ENCODE peak calls at places on chromosomes 12 and 14, in six cellular contexts. L, U, A, Q, K and B are unnamed samples.

GRCh38 chr12:45988259-45988658 is 2.1 kb downstream of the SCAF11 start:
- DNase-seq in L (no peak), U (no peak), A (no peak), Q (no peak), K (no peak), B (no peak)

GRCh38 chr12:111276189-111276588 is 92.7 kb downstream of the PHETA1 start:
- DNase-seq in L (no peak), U (no peak), A (no peak), Q (no peak), K (no peak), B (no peak)

GRCh38 chr12:18250313-18250916 is 10.9 kb upstream of the PIK3C2G start:
- DNase-seq in L (peak), U (no peak), A (peak), Q (peak), K (no peak), B (no peak)

GRCh38 chr12:57754411-57755193 is at the start of gene MARCHF9:
- DNase-seq in L (no peak), U (no peak), A (peak), Q (no peak), K (peak), B (peak)

GRCh38 chr14:22918519-22918808 is 485 bp downstream of the RBM23 start:
- DNase-seq in L (no peak), U (no peak), A (no peak), Q (no peak), K (no peak), B (peak)

GRCh38 chr12:79409562-79409961 is 281.2 kb downstream of the PAWR start:
- DNase-seq in L (no peak), U (no peak), A (no peak), Q (no peak), K (no peak), B (no peak)

GRCh38 chr14:96362071-96362964 is 823 bp downstream of the ATG2B start:
- DNase-seq in L (peak), U (no peak), A (peak), Q (peak), K (no peak), B (no peak)

GRCh38 chr12:50258167-50258551 is 25.2 kb downstream of the LIMA1 start:
- DNase-seq in L (no peak), U (peak), A (peak), Q (no peak), K (peak), B (peak)

GRCh38 chr14:105945891-105946290 is 419.5 kb downstream of the TMEM121 start:
- DNase-seq in L (no peak), U (no peak), A (peak), Q (no peak), K (no peak), B (no peak)

GRCh38 chr12:123363743-123364531 is 710 bp downstream of the SBNO1 start:
- DNase-seq in L (peak), U (no peak), A (peak), Q (no peak), K (peak), B (peak)

GRCh38 chr14:69769623-69770022 is 2.7 kb downstream of the SRSF5 start:
- DNase-seq in L (no peak), U (no peak), A (peak), Q (no peak), K (no peak), B (no peak)

GRCh38 chr12:82896979-82897378 is 210.3 kb downstream of the TMTC2 start:
- DNase-seq in L (peak), U (no peak), A (peak), Q (peak), K (no peak), B (no peak)

GRCh38 chr12:50394469-50395029 is 1.9 kb downstream of the FAM186A start:
- DNase-seq in L (no peak), U (no peak), A (no peak), Q (no peak), K (no peak), B (no peak)

GRCh38 chr14:61589691-61590521 is 105.4 kb upstream of the HIF1A start:
- DNase-seq in L (no peak), U (no peak), A (no peak), Q (no peak), K (no peak), B (no peak)

GRCh38 chr12:85782711-85783110 is 53.5 kb downstream of the RASSF9 start:
- DNase-seq in L (no peak), U (no peak), A (no peak), Q (peak), K (no peak), B (no peak)

GRCh38 chr14:92352158-92352985 is 29.4 kb downstream of the SLC24A4 start:
- DNase-seq in L (peak), U (no peak), A (no peak), Q (peak), K (no peak), B (no peak)

GRCh38 chr14:55133416-55133815 is 4.4 kb downstream of the LGALS3 start:
- DNase-seq in L (no peak), U (no peak), A (no peak), Q (peak), K (no peak), B (no peak)

GRCh38 chr14:68363841-68364711 is 428.8 kb downstream of the ZFP36L1 start:
- DNase-seq in L (no peak), U (no peak), A (peak), Q (no peak), K (peak), B (peak)

GRCh38 chr14:42884100-42884499 is 1277.4 kb downstream of the LRFN5 start:
- DNase-seq in L (no peak), U (no peak), A (no peak), Q (no peak), K (no peak), B (no peak)

GRCh38 chr12:3613641-3614180 is 122.7 kb downstream of the PRMT8 start:
- DNase-seq in L (no peak), U (no peak), A (no peak), Q (no peak), K (no peak), B (no peak)

GRCh38 chr12:108649668-108650067 is 16.0 kb upstream of the SELPLG start:
- DNase-seq in L (no peak), U (no peak), A (no peak), Q (peak), K (no peak), B (no peak)

GRCh38 chr14:95774265-95775160 is 60.6 kb upstream of the TCL1A start:
- DNase-seq in L (peak), U (peak), A (peak), Q (peak), K (no peak), B (no peak)

GRCh38 chr12:19129486-19130223 is at the start of gene PLEKHA5:
- DNase-seq in L (peak), U (peak), A (peak), Q (peak), K (peak), B (peak)

GRCh38 chr12:9590441-9590840 is 17.3 kb downstream of the KLRB1 start:
- DNase-seq in L (no peak), U (no peak), A (no peak), Q (no peak), K (no peak), B (no peak)

GRCh38 chr12:98416845-98417244 is 98.5 kb upstream of the TMPO start:
- DNase-seq in L (peak), U (no peak), A (no peak), Q (no peak), K (no peak), B (no peak)

GRCh38 chr12:2341051-2341751 is 288.4 kb downstream of the CACNA1C start:
- DNase-seq in L (no peak), U (no peak), A (no peak), Q (no peak), K (no peak), B (no peak)

GRCh38 chr12:80033457-80033856 is 65.9 kb upstream of the OTOGL start:
- DNase-seq in L (no peak), U (no peak), A (no peak), Q (no peak), K (no peak), B (no peak)

GRCh38 chr12:126772171-126772864 is 1494.7 kb upstream of the TMEM132C start:
- DNase-seq in L (peak), U (no peak), A (peak), Q (peak), K (no peak), B (no peak)

GRCh38 chr12:10849425-10849878 is at the start of gene PRR4:
- DNase-seq in L (no peak), U (no peak), A (no peak), Q (no peak), K (no peak), B (no peak)

GRCh38 chr12:627863-628805 is 35.1 kb downstream of the NINJ2 start:
- DNase-seq in L (no peak), U (no peak), A (no peak), Q (no peak), K (no peak), B (peak)

GRCh38 chr12:39442895-39443703 is at the start of gene KIF21A:
- DNase-seq in L (peak), U (peak), A (peak), Q (peak), K (peak), B (peak)
- TF ChIP-seq CTCF in L (peak), U (peak), A (peak), Q (peak), K (peak), B (peak)

GRCh38 chr12:53480425-53481107 is 18.7 kb downstream of the MAP3K12 start:
- DNase-seq in L (no peak), U (no peak), A (no peak), Q (no peak), K (peak), B (no peak)
- TF ChIP-seq POLR2A in L (no peak), U (no peak), A (no peak), Q (no peak), K (no peak), B (no peak)

GRCh38 chr12:81083906-81084513 is 6.1 kb downstream of the ACSS3 start:
- DNase-seq in L (no peak), U (no peak), A (no peak), Q (no peak), K (no peak), B (peak)
- H3K27ac ChIP-seq in L (no peak), U (no peak), A (no peak), Q (no peak), K (no peak), B (peak)

GRCh38 chr12:65673732-65674131 is 150.6 kb upstream of the HMGA2 start:
- DNase-seq in L (no peak), U (no peak), A (no peak), Q (no peak), K (no peak), B (no peak)
- TF ChIP-seq CTCF in L (peak), U (no peak), A (peak), Q (no peak), K (no peak), B (no peak)

GRCh38 chr14:20317720-20318119 is 12.0 kb upstream of the TTC5 start:
- DNase-seq in L (no peak), U (no peak), A (no peak), Q (no peak), K (no peak), B (no peak)
- TF ChIP-seq POLR2A in L (no peak), U (no peak), A (no peak), Q (no peak), K (no peak), B (no peak)

GRCh38 chr12:113358381-113359132 is at the start of gene PLBD2:
- DNase-seq in L (peak), U (peak), A (peak), Q (peak), K (peak), B (peak)
- H3K27ac ChIP-seq in L (peak), U (peak), A (peak), Q (peak), K (peak), B (peak)

DNA sequence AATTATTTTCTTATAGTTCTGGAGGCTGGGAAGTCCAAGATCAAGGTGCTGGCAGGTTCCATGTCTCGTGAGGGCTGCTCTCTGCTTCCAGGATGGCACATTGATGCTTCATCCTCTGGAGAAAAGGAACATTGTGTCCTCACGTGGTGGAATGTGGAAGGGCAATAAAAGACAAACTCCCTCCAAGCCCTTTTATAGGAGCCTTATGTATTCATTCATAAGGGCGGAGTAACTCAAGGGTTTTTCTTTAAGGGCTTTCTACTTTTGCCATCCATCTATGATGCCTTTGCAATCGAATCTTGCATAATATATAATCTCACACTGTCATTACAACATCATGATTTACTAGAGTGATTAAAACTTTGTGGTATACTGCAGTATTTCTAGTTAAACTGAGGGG is 132.7 kb upstream of the DDHD1 start:
- DNase-seq in L (no peak), U (no peak), A (no peak), Q (no peak), K (no peak), B (no peak)
- TF ChIP-seq CTCF in L (no peak), U (no peak), A (no peak), Q (no peak), K (no peak), B (no peak)

DNA sequence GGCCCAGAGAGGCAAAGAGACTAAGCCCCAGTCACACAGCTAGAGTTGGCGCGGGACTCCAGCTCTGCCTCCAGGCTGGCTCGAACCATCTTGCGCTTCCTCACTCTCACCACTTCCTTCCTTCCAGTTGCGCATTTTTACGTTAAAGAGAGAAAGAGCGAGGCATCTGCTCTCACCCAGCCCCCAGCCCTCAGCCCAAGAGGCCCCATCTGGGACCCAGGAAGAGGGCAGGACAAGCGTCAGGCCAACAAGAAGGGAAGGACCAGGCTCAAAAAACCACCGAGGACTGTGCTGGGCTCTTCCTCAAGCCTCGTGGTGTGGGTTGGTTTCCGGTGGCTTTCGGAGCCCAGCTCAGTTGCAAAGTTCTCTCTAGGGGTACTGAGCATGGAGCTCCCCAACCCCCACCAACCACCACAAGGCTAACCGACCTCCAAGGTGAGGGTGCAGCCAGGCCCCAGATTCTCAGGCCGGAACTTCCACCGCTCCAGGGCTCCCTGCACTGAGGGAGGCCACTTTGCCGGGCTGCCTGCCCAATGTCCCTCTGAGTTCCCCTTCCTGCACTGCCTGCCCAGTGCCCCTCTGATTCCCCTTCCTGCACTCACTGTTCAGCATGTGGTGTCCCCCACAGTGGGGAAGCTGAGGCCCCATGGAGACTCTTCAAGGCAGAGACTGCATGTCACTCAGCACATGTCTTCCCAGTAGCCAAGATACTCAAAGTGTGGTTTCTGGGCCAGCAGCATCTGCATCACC is 35.9 kb downstream of the TESC start:
- DNase-seq in L (no peak), U (no peak), A (peak), Q (no peak), K (no peak), B (no peak)
- TF ChIP-seq POLR2A in L (no peak), U (no peak), A (no peak), Q (no peak), K (no peak), B (no peak)

DNA sequence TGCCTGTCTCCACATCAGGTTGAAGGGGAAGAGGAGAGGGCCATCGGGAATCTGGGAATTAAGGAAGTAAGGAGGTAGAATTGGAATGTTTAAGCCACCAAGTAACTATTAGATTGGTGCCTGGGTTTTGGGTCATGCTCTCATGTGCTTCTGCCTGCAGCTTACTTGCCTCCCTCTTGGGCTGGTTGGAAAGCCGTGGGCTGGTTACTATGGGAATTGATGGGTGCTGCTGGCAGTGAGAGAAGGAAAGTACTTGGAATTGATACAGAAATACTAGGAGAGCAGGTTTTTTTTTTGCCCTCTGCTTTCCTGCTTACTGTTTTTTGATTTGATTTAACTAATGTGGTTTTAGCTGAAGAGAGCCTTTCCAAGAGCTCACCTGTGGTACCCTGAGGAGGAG is 493.5 kb upstream of the RGS6 start:
- DNase-seq in L (no peak), U (no peak), A (peak), Q (no peak), K (no peak), B (no peak)
- H3K27ac ChIP-seq in L (peak), U (no peak), A (peak), Q (no peak), K (peak), B (no peak)

DNA sequence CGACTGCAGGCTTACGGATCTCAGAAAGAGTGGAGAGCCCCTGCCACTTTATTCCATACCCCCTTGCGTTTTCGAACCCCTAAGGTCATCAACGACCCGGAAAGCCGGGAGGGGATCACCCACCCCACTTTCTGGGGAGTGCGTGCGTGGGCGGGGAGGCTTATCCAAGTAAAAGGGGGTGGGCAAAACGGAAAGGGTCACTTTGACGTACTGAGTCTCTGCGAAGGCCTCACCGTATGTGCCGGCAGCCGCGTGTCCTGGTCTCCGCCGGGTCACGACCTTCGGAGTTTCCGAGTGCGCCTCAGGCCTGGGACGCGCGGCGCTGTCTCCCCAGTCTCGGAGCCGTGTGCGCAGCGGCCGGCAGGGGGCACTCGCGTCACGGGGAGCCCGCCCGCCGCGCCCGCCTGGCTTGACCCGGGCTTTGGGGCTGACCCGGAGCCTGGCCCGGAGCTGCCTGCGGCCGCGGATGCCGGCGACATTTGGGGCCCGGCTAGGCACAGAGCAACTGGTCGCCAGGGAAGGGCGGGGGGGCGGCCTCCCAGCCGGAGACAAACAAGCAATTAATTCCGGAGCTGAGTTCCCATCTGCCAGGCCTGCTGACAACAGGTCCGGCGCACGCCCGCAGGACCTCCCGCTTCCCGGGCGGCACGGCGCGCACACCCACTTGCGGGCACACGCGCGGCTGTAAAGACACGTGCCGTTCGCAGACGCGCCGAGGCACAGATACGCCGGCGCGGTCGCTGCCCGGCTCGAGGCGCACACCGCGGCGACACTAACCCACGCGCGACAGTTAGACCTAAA is 890 bp upstream of the KIF26A start:
- DNase-seq in L (peak), U (peak), A (peak), Q (no peak), K (no peak), B (peak)
- TF ChIP-seq CTCF in L (peak), U (peak), A (peak), Q (peak), K (peak), B (peak)